ENCODE peak calls at places on chromosome 6, in six cellular contexts. C is PC-3, U is neural progenitor cell, X is PC-9, V is MM.1S, W is GM23338. D is an unnamed sample. For H3F3A, the result is how much of the 10 kb centered on the place peaks cover.

GRCh38 chr6:69027861-69028260 is 392.8 kb downstream of the ADGRB3 start:
- DNase-seq in C (no peak), U (no peak), X (no peak), V (no peak), W (no peak), D (no peak)

GRCh38 chr6:36657942-36658544 is 20.5 kb upstream of the CDKN1A start:
- DNase-seq in C (no peak), U (no peak), X (no peak), V (no peak), W (no peak), D (peak)

GRCh38 chr6:164346631-164347030 is 932.1 kb downstream of the QKI start:
- DNase-seq in C (no peak), U (no peak), X (no peak), V (no peak), W (no peak), D (no peak)

GRCh38 chr6:134994431-134994830 is 44.5 kb upstream of the ALDH8A1 start:
- DNase-seq in C (no peak), U (no peak), X (no peak), V (no peak), W (no peak), D (peak)

GRCh38 chr6:170207586-170207985 is 83.3 kb downstream of the DLL1 start:
- DNase-seq in C (no peak), U (no peak), X (no peak), V (no peak), W (no peak), D (no peak)

GRCh38 chr6:73452107-73452461 is at the start of gene CGAS:
- DNase-seq in C (peak), U (peak), X (peak), V (peak), W (peak), D (peak)

GRCh38 chr6:112480551-112480950 is 133.4 kb downstream of the RFPL4B start:
- DNase-seq in C (peak), U (no peak), X (peak), V (no peak), W (no peak), D (peak)

GRCh38 chr6:4957521-4958231 is 46.2 kb downstream of the RPP40 start:
- DNase-seq in C (peak), U (peak), X (no peak), V (no peak), W (peak), D (peak)

GRCh38 chr6:33688006-33688405 is 23.5 kb downstream of the UQCC2 start:
- DNase-seq in C (no peak), U (no peak), X (no peak), V (no peak), W (no peak), D (no peak)

GRCh38 chr6:13098808-13099570 is 229.3 kb downstream of the TBC1D7 start:
- DNase-seq in C (no peak), U (no peak), X (no peak), V (no peak), W (no peak), D (peak)

GRCh38 chr6:142942238-142942637 is 2.7 kb downstream of the HIVEP2 start:
- DNase-seq in C (no peak), U (no peak), X (no peak), V (no peak), W (no peak), D (no peak)

GRCh38 chr6:7262037-7262461 is 51.0 kb downstream of the SSR1 start:
- DNase-seq in C (no peak), U (no peak), X (no peak), V (no peak), W (peak), D (no peak)

GRCh38 chr6:101393291-101394251 is at the start of gene GRIK2:
- DNase-seq in C (peak), U (peak), X (no peak), V (peak), W (peak), D (peak)

GRCh38 chr6:120875900-120876299 is 458.4 kb downstream of the TBC1D32 start:
- DNase-seq in C (no peak), U (no peak), X (no peak), V (no peak), W (no peak), D (no peak)
- TF ChIP-seq EZH2 in C (no peak), U (no peak), X (no peak), V (no peak), W (no peak), D (no peak)

DNA sequence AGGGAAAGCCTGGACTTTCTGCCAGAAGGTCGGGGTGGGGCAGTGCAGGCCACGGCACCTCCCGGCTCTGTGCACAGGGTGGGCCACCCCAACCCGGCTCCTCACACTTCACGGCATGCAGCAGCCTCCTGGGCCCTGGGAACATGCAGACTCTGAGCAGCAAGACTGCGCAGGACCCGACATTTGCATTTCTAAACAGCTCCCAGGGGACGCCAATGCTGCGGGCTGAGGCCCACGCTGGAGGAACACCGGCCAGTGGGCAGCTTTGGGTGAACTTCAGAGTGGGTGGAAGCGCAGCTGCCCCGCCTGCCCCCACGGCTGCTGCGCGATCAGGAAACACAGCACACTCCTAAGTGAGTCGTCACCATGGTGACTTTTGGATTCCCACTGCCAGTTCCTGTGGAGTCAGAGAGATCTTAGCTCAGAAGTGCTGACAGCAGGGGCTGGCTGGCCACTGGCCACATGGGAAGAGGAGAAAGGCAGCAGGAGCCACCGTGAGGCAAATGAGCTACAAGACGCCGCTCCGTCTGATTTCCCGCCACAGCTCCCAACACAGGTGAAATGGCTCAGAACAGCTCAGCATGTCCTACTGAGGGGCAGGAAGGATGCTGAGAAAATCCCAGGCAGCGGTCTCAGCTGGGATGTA is 52.1 kb downstream of the RNASET2 start:
- DNase-seq in C (peak), U (peak), X (no peak), V (no peak), W (peak), D (no peak)
- H3K4me3 ChIP-seq in C (no peak), U (no peak), X (no peak), V (no peak), W (no peak), D (no peak)

GRCh38 chr6:30614843-30615218 is 2.2 kb downstream of the PPP1R10 start:
- DNase-seq in C (peak), U (peak), X (peak), V (peak), W (peak), D (peak)
- H3F3A ChIP-seq in C (under half), U (under half), X (half or more), V (under half), W (under half), D (half or more)

GRCh38 chr6:11200356-11200755 is 32.1 kb downstream of the NEDD9 start:
- DNase-seq in C (no peak), U (no peak), X (no peak), V (no peak), W (no peak), D (peak)

GRCh38 chr6:11198663-11199603 is 33.5 kb downstream of the NEDD9 start:
- DNase-seq in C (no peak), U (no peak), X (no peak), V (peak), W (no peak), D (no peak)

GRCh38 chr6:11201772-11202512 is 30.5 kb downstream of the NEDD9 start:
- DNase-seq in C (no peak), U (no peak), X (no peak), V (no peak), W (no peak), D (no peak)

GRCh38 chr6:11202513-11203305 is 29.8 kb downstream of the NEDD9 start:
- DNase-seq in C (no peak), U (peak), X (no peak), V (no peak), W (peak), D (no peak)

GRCh38 chr6:11201015-11201414 is 31.5 kb downstream of the NEDD9 start:
- DNase-seq in C (no peak), U (no peak), X (no peak), V (no peak), W (no peak), D (no peak)
- TF ChIP-seq EZH2 in C (no peak), U (no peak), X (no peak), V (no peak), W (no peak), D (no peak)

GRCh38 chr6:42269974-42270510 is 52.4 kb upstream of the MRPS10 start:
- DNase-seq in C (no peak), U (no peak), X (no peak), V (peak), W (no peak), D (no peak)
- H3K4me3 ChIP-seq in C (no peak), U (no peak), X (no peak), V (peak), W (no peak), D (no peak)

D was measured in GM23248.